ENCODE peak calls at places on chromosome 3, in nine cellular contexts. Q, K, R, L, X, U, T, J and V are unnamed samples. For H3K4me1, the result is how much of the 10 kb centered on the place peaks cover.

GRCh38 chr3:36372534-36372935 is 7.8 kb upstream of the STAC start:
- DNase-seq in Q (no peak), K (no peak), R (no peak), L (no peak), X (no peak), U (no peak), T (no peak), J (peak), V (peak)

GRCh38 chr3:14780927-14781507 is 37.7 kb upstream of the FGD5 start:
- DNase-seq in Q (peak), K (no peak), R (peak), L (peak), X (peak), U (no peak), T (peak), J (peak), V (peak)

GRCh38 chr3:13601692-13602080 is 52.8 kb downstream of the FBLN2 start:
- DNase-seq in Q (no peak), K (no peak), R (no peak), L (no peak), X (no peak), U (no peak), T (no peak), J (no peak), V (no peak)

GRCh38 chr3:178900244-178900643 is 171.4 kb downstream of the ZMAT3 start:
- DNase-seq in Q (no peak), K (no peak), R (no peak), L (no peak), X (no peak), U (no peak), T (no peak), J (no peak), V (no peak)

GRCh38 chr3:56985460-56986327 is 74.8 kb upstream of the SPATA12 start:
- DNase-seq in Q (peak), K (no peak), R (no peak), L (no peak), X (no peak), U (no peak), T (no peak), J (peak), V (no peak)

GRCh38 chr3:167814441-167814951 is 79.0 kb downstream of the SERPINI1 start:
- DNase-seq in Q (no peak), K (no peak), R (no peak), L (peak), X (peak), U (no peak), T (peak), J (peak), V (no peak)

GRCh38 chr3:172549144-172549543 is 25.9 kb upstream of the TNFSF10 start:
- DNase-seq in Q (no peak), K (no peak), R (no peak), L (no peak), X (no peak), U (no peak), T (no peak), J (peak), V (no peak)

GRCh38 chr3:89606151-89606550 is 498.7 kb downstream of the EPHA3 start:
- DNase-seq in Q (peak), K (no peak), R (no peak), L (no peak), X (no peak), U (no peak), T (no peak), J (no peak), V (no peak)

GRCh38 chr3:102156426-102156825 is 278.4 kb upstream of the ZPLD1 start:
- DNase-seq in Q (no peak), K (no peak), R (no peak), L (no peak), X (no peak), U (no peak), T (peak), J (peak), V (peak)

GRCh38 chr3:141876381-141876890 is at the start of gene ATP1B3:
- DNase-seq in Q (peak), K (peak), R (peak), L (peak), X (peak), U (peak), T (peak), J (peak), V (peak)

GRCh38 chr3:43212914-43213611 is 73.3 kb upstream of the SNRK start:
- DNase-seq in Q (no peak), K (no peak), R (no peak), L (no peak), X (no peak), U (no peak), T (no peak), J (no peak), V (peak)

GRCh38 chr3:10263549-10264363 is 15.5 kb downstream of the TATDN2 start:
- DNase-seq in Q (peak), K (peak), R (peak), L (no peak), X (no peak), U (peak), T (peak), J (peak), V (peak)

GRCh38 chr3:10259036-10259435 is 10.8 kb downstream of the TATDN2 start:
- DNase-seq in Q (no peak), K (no peak), R (peak), L (no peak), X (no peak), U (no peak), T (no peak), J (no peak), V (no peak)

GRCh38 chr3:10262027-10262426 is 13.8 kb downstream of the TATDN2 start:
- DNase-seq in Q (no peak), K (no peak), R (peak), L (no peak), X (no peak), U (no peak), T (no peak), J (no peak), V (no peak)

GRCh38 chr3:10260211-10260701 is 12.0 kb downstream of the TATDN2 start:
- DNase-seq in Q (no peak), K (no peak), R (peak), L (no peak), X (no peak), U (no peak), T (no peak), J (no peak), V (no peak)

DNA sequence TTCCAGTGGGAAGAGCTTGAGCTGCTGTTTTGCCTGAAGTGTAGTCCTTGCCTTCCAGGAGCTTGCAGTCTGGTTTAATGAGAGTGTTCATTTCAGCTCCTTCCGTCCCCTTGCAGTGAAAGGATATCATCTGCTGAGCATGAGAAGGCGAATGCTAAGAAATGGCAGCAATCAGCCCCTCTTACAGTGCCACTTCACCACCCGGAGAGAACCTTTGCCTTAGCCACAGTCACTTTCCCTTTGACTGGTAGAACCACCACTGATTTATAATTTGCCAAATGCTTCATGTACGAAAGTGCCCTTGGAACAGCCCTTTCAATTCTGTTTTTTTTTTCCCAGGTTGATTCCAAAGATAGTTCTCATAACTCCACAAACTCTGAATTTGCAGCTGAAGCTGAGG is 11.5 kb downstream of the TATDN2 start:
- DNase-seq in Q (no peak), K (no peak), R (peak), L (no peak), X (no peak), U (no peak), T (no peak), J (no peak), V (no peak)
- H3K4me1 ChIP-seq in Q (under half), K (under half), R (under half), L (under half), X (under half), U (under half), T (under half), J (under half), V (under half)

DNA sequence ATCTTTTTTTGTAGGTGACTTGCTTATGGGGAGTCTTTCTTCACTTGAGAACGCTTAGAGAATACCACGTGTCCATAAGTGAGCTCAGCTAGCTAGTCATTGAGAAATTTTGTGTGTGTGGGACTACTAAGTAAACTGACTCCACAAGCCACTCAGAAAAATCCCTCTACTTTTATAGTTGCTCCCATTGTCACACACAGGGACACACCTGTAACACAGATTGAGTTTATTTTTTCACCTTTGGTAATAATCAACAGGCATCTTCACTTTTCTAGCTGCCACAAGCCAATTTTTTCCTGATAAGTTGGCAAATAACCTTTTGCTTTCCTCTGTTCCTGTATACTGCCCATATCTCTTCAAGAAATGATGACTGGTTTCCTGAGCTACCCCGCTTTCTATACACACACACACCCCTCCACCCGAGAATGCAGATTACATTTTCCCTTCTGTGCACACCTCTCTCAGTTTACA is 4.5 kb downstream of the TSC22D2 start:
- DNase-seq in Q (no peak), K (no peak), R (no peak), L (no peak), X (no peak), U (no peak), T (peak), J (peak), V (peak)
- H3K4me1 ChIP-seq in Q (under half), K (half or more), R (under half), L (under half), X (under half), U (under half), T (under half), J (under half), V (under half)

DNA sequence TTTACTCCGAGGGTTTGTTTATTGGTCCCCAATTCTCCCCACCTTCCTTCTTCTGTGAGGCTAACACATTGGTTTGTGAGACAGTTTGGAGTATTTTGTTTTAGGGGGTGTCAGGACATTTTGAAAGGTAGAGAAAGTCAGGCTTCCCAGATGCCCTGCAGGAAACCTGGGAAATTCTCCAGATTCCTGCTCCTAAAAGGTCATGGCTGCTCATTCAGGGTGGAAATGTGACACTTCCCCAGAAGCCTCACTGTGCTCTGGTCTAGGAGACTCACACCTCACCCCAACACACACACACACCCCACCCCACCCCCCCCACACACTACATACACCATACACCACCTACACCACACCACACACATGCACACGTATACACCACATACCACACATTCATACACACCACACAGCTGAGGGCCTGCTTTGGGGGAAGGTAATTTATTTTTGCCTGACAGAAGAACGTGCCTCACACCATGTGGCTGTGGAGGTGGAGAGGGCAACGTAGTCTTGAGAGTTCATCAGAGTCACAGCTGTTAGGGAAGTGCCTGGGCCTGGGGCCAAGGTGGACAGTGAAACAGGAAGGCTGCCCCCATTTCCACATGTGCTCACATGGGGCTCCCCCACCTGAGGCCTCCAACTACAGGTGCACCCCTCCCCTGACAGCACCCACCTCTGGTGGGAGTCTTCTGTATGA is 40.4 kb upstream of the LIMD1 start:
- DNase-seq in Q (no peak), K (no peak), R (peak), L (no peak), X (peak), U (no peak), T (no peak), J (peak), V (no peak)
- H3K4me1 ChIP-seq in Q (under half), K (under half), R (under half), L (under half), X (half or more), U (under half), T (under half), J (under half), V (half or more)

GRCh38 chr3:136731274-136731884 is 20.8 kb downstream of the STAG1 start:
- DNase-seq in Q (no peak), K (no peak), R (no peak), L (no peak), X (no peak), U (no peak), T (no peak), J (no peak), V (peak)

GRCh38 chr3:136735103-136735502 is 17.1 kb downstream of the STAG1 start:
- DNase-seq in Q (no peak), K (no peak), R (no peak), L (no peak), X (no peak), U (no peak), T (no peak), J (no peak), V (no peak)

GRCh38 chr3:136733317-136733833 is 18.8 kb downstream of the STAG1 start:
- DNase-seq in Q (no peak), K (no peak), R (no peak), L (no peak), X (no peak), U (no peak), T (no peak), J (peak), V (peak)

GRCh38 chr3:136730595-136731273 is 21.4 kb downstream of the STAG1 start:
- DNase-seq in Q (no peak), K (no peak), R (no peak), L (no peak), X (no peak), U (no peak), T (no peak), J (no peak), V (no peak)

DNA sequence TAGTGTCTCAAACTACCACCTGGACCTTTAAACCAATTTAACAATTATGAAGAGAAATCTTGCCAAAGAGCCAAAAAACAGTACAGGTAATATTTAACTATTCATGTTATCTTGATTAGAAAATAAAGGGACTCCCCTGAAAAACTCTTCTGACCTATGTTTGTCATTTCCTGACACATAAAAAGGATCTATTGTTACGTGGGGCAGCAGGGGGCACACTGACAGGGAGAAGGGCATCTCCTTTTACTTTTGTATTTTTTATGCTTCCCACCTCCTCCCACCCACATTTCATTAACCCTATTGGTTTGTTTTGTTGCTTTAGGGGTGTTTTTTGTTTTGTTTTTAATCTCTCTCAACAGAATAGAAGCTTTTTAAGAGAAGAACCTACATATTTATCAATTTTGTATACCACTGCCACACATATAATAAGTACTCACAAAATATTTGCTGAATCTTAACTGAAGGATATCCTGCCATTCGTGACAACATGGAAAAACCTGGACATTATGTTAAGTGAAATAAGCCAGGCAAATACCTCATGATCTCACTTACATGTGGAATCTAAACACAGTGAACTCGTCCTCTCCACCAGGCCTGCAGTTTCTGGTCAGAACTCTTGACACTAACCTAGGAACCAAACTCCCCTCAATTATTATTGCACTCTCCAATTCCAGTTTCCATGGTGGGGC is 17.7 kb downstream of the STAG1 start:
- DNase-seq in Q (peak), K (no peak), R (no peak), L (no peak), X (no peak), U (no peak), T (no peak), J (no peak), V (no peak)
- H3K4me1 ChIP-seq in Q (under half), K (under half), R (under half), L (under half), X (under half), U (under half), T (under half), J (under half), V (under half)

GRCh38 chr3:11198070-11198469 is 43.8 kb downstream of the HRH1 start:
- DNase-seq in Q (no peak), K (no peak), R (no peak), L (no peak), X (no peak), U (no peak), T (no peak), J (no peak), V (no peak)

GRCh38 chr3:11198495-11198894 is 44.2 kb downstream of the HRH1 start:
- DNase-seq in Q (no peak), K (no peak), R (no peak), L (no peak), X (no peak), U (no peak), T (no peak), J (no peak), V (no peak)

GRCh38 chr3:11195201-11195600 is 40.9 kb downstream of the HRH1 start:
- DNase-seq in Q (no peak), K (no peak), R (no peak), L (no peak), X (no peak), U (no peak), T (no peak), J (no peak), V (peak)

GRCh38 chr3:11195721-11196332 is 41.5 kb downstream of the HRH1 start:
- DNase-seq in Q (peak), K (no peak), R (no peak), L (no peak), X (no peak), U (no peak), T (no peak), J (peak), V (peak)

DNA sequence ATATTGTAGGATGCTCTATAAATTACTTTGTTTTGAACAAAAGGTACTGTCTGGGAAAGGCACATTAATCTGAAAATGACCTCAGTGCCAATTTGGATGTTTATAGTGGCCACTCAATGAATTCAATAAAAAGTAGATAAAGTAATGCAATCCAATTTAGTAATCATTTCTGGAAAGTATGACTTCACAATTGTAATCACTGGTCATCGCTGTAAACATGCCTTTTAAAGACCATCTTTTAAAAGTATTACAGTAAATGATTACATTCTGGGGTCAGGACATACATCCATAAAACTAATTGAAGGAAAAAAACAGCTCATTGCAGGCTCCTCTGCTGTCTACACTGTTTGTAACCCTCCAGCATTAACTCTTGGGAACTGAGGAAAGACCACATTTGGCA is 43.2 kb downstream of the HRH1 start:
- DNase-seq in Q (no peak), K (no peak), R (no peak), L (no peak), X (no peak), U (no peak), T (no peak), J (peak), V (no peak)
- H3K4me1 ChIP-seq in Q (under half), K (under half), R (under half), L (under half), X (under half), U (under half), T (under half), J (half or more), V (under half)